ENCODE peak calls at places on chromosomes 2 and 18, in eight cellular contexts. Z, T, J, D, Y, O, R and P are unnamed samples.

GRCh38 chr2:158717366-158718195 is 77.5 kb upstream of the DAPL1 start:
- DNase-seq in Z (no peak), T (no peak), J (no peak), D (no peak), Y (no peak), O (no peak), R (no peak), P (no peak)

GRCh38 chr2:190891370-190891769 is 10.7 kb downstream of the GLS start:
- DNase-seq in Z (no peak), T (no peak), J (no peak), D (no peak), Y (no peak), O (no peak), R (no peak), P (no peak)

GRCh38 chr2:144460981-144461766 is 58.7 kb downstream of the ZEB2 start:
- DNase-seq in Z (no peak), T (peak), J (peak), D (peak), Y (peak), O (peak), R (no peak), P (peak)

GRCh38 chr2:122446761-122447160 is 691.3 kb downstream of the TSN start:
- DNase-seq in Z (no peak), T (no peak), J (no peak), D (no peak), Y (no peak), O (no peak), R (no peak), P (no peak)

GRCh38 chr2:29528891-29529520 is 392.4 kb downstream of the ALK start:
- DNase-seq in Z (peak), T (no peak), J (peak), D (peak), Y (peak), O (peak), R (no peak), P (no peak)

GRCh38 chr2:211126256-211126655 is 569.9 kb downstream of the CPS1 start:
- DNase-seq in Z (no peak), T (no peak), J (no peak), D (no peak), Y (no peak), O (no peak), R (no peak), P (no peak)

GRCh38 chr2:141703506-141703905 is 427.3 kb downstream of the LRP1B start:
- DNase-seq in Z (no peak), T (no peak), J (no peak), D (no peak), Y (no peak), O (no peak), R (no peak), P (no peak)

GRCh38 chr2:133568598-133568997 is 335 bp upstream of the NCKAP5 start:
- DNase-seq in Z (no peak), T (no peak), J (no peak), D (no peak), Y (no peak), O (no peak), R (no peak), P (no peak)

GRCh38 chr18:48798334-48799197 is 152.2 kb downstream of the SMAD7 start:
- DNase-seq in Z (no peak), T (no peak), J (no peak), D (no peak), Y (no peak), O (no peak), R (no peak), P (no peak)

GRCh38 chr2:1704606-1705556 is 39.4 kb downstream of the PXDN start:
- DNase-seq in Z (no peak), T (no peak), J (no peak), D (peak), Y (no peak), O (no peak), R (no peak), P (no peak)

GRCh38 chr2:108612153-108612513 is 77.9 kb downstream of the LIMS1 start:
- DNase-seq in Z (no peak), T (no peak), J (peak), D (peak), Y (peak), O (no peak), R (no peak), P (no peak)

GRCh38 chr2:222423186-222423585 is 1.2 kb upstream of the SGPP2 start:
- DNase-seq in Z (no peak), T (no peak), J (no peak), D (no peak), Y (no peak), O (no peak), R (no peak), P (no peak)

GRCh38 chr2:142042536-142043199 is 88.1 kb downstream of the LRP1B start:
- DNase-seq in Z (no peak), T (no peak), J (peak), D (no peak), Y (no peak), O (no peak), R (no peak), P (peak)

GRCh38 chr2:173719471-173719870 is 245.7 kb downstream of the SP3 start:
- DNase-seq in Z (no peak), T (no peak), J (no peak), D (no peak), Y (no peak), O (no peak), R (no peak), P (no peak)

GRCh38 chr18:75638597-75639467 is 211.3 kb upstream of the SMIM21 start:
- DNase-seq in Z (peak), T (peak), J (peak), D (peak), Y (peak), O (no peak), R (no peak), P (peak)

GRCh38 chr2:82591718-82592117 is 1867.4 kb downstream of the SUCLG1 start:
- DNase-seq in Z (no peak), T (no peak), J (no peak), D (no peak), Y (no peak), O (no peak), R (no peak), P (no peak)

GRCh38 chr2:12320027-12320734 is 396.6 kb upstream of the TRIB2 start:
- DNase-seq in Z (no peak), T (no peak), J (peak), D (no peak), Y (peak), O (no peak), R (no peak), P (no peak)

GRCh38 chr18:64405161-64405560 is 256.3 kb upstream of the LINC00305 start:
- DNase-seq in Z (no peak), T (no peak), J (no peak), D (peak), Y (peak), O (no peak), R (no peak), P (no peak)

GRCh38 chr18:55251186-55251995 is 292.1 kb upstream of the CCDC68 start:
- DNase-seq in Z (peak), T (no peak), J (peak), D (peak), Y (peak), O (peak), R (no peak), P (no peak)

GRCh38 chr18:56139792-56140254 is 498.6 kb downstream of the TXNL1 start:
- DNase-seq in Z (no peak), T (no peak), J (peak), D (peak), Y (peak), O (no peak), R (no peak), P (peak)

GRCh38 chr18:55096261-55097026 is 137.2 kb upstream of the CCDC68 start:
- DNase-seq in Z (peak), T (peak), J (peak), D (peak), Y (peak), O (peak), R (no peak), P (no peak)

GRCh38 chr2:175585531-175585930 is 404.0 kb upstream of the ATP5MC3 start:
- DNase-seq in Z (no peak), T (no peak), J (no peak), D (no peak), Y (no peak), O (no peak), R (no peak), P (no peak)

GRCh38 chr2:160168878-160169277 is 31.2 kb downstream of the ITGB6 start:
- DNase-seq in Z (no peak), T (no peak), J (no peak), D (no peak), Y (no peak), O (no peak), R (no peak), P (no peak)

GRCh38 chr2:830419-831224 is 120.0 kb upstream of the SNTG2 start:
- DNase-seq in Z (no peak), T (no peak), J (no peak), D (no peak), Y (no peak), O (no peak), R (no peak), P (no peak)

GRCh38 chr2:218002792-218003191 is at the start of gene TNS1:
- DNase-seq in Z (no peak), T (peak), J (peak), D (peak), Y (peak), O (no peak), R (peak), P (no peak)

GRCh38 chr18:3722662-3723433 is 272.9 kb downstream of the TGIF1 start:
- DNase-seq in Z (no peak), T (no peak), J (no peak), D (no peak), Y (peak), O (no peak), R (no peak), P (no peak)

GRCh38 chr2:228689049-228689448 is 507.6 kb upstream of the SPHKAP start:
- DNase-seq in Z (peak), T (no peak), J (peak), D (peak), Y (no peak), O (no peak), R (no peak), P (no peak)

GRCh38 chr2:134241911-134242310 is 12.0 kb upstream of the MGAT5 start:
- DNase-seq in Z (peak), T (no peak), J (no peak), D (no peak), Y (no peak), O (no peak), R (no peak), P (no peak)

GRCh38 chr2:45258251-45258775 is 249.1 kb upstream of the SIX2 start:
- DNase-seq in Z (no peak), T (no peak), J (no peak), D (no peak), Y (no peak), O (no peak), R (no peak), P (no peak)

GRCh38 chr18:58288922-58289797 is 245.1 kb downstream of the NEDD4L start:
- DNase-seq in Z (peak), T (no peak), J (no peak), D (peak), Y (peak), O (no peak), R (no peak), P (no peak)

GRCh38 chr18:70420151-70420898 is 131.5 kb downstream of the SOCS6 start:
- DNase-seq in Z (no peak), T (no peak), J (peak), D (peak), Y (peak), O (peak), R (no peak), P (no peak)

DNA sequence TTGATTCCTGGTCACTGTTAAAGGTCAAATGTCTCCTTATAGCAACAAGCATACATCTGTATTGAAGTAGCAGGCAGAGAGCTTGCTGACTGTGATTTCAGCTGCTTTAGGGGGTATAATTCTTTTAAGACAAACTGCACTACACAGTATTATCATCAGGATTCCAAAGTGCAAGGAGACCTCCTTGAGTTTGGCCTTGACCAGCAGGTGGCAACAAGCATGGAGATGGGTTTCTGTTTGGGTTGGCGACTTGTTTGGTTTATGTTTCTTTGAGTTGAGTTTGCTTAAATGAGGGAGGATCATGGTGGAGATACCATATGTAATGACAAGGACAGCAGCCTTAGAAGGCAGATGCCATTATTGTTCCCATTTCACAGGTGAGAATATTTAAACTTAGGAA is 681.0 kb upstream of the ID2 start:
- DNase-seq in Z (no peak), T (no peak), J (peak), D (no peak), Y (peak), O (no peak), R (no peak), P (no peak)
- TF ChIP-seq CTCF in Z (peak), T (no peak), J (peak), D (peak), Y (peak), O (no peak), R (no peak), P (peak)

GRCh38 chr2:181784556-181784955 is 104.2 kb upstream of the NEUROD1 start:
- DNase-seq in Z (no peak), T (no peak), J (no peak), D (no peak), Y (peak), O (peak), R (no peak), P (no peak)
- H3K4me3 ChIP-seq in Z (no peak), T (no peak), J (no peak), D (no peak), Y (no peak), O (no peak), R (no peak), P (no peak)

GRCh38 chr18:33495278-33495677 is 54.8 kb upstream of the CCDC178 start:
- DNase-seq in Z (peak), T (peak), J (peak), D (peak), Y (peak), O (no peak), R (no peak), P (peak)
- TF ChIP-seq CTCF in Z (peak), T (peak), J (peak), D (peak), Y (peak), O (no peak), R (no peak), P (peak)

GRCh38 chr2:65501074-65501473 is 68.7 kb upstream of the SPRED2 start:
- DNase-seq in Z (no peak), T (no peak), J (no peak), D (no peak), Y (no peak), O (no peak), R (no peak), P (no peak)

GRCh38 chr2:65499216-65499615 is 66.8 kb upstream of the SPRED2 start:
- DNase-seq in Z (no peak), T (no peak), J (no peak), D (no peak), Y (no peak), O (no peak), R (no peak), P (no peak)

GRCh38 chr2:65503746-65504145 is 71.3 kb upstream of the SPRED2 start:
- DNase-seq in Z (no peak), T (no peak), J (no peak), D (no peak), Y (no peak), O (no peak), R (no peak), P (no peak)

GRCh38 chr2:65501836-65502235 is 69.4 kb upstream of the SPRED2 start:
- DNase-seq in Z (no peak), T (no peak), J (no peak), D (no peak), Y (no peak), O (no peak), R (no peak), P (no peak)

GRCh38 chr2:65500319-65501040 is 68.1 kb upstream of the SPRED2 start:
- DNase-seq in Z (no peak), T (no peak), J (no peak), D (no peak), Y (no peak), O (no peak), R (no peak), P (no peak)
- H3K4me3 ChIP-seq in Z (no peak), T (no peak), J (no peak), D (no peak), Y (no peak), O (no peak), R (no peak), P (no peak)

DNA sequence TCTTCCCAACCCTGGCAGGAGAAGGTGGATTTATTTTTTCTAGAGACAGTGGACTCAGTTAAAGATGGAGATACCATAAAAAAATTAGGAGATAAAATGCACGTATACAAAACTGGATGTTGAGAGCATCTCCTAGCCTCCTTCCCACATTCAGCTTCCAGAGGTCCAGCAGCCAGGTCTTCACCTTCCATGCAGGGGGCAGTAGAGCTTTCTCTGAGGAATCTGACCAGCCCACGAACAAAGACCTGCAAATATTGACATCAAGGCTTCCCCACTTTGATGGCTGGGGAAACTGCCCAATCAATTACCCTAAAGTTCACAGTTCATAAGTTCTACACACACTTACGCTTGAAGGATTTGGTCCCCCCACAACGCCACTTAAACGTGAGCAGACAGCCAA is 24.5 kb downstream of the AQP4 start:
- DNase-seq in Z (no peak), T (no peak), J (no peak), D (no peak), Y (no peak), O (no peak), R (no peak), P (no peak)
- TF ChIP-seq CTCF in Z (no peak), T (no peak), J (no peak), D (no peak), Y (no peak), O (no peak), R (no peak), P (no peak)

DNA sequence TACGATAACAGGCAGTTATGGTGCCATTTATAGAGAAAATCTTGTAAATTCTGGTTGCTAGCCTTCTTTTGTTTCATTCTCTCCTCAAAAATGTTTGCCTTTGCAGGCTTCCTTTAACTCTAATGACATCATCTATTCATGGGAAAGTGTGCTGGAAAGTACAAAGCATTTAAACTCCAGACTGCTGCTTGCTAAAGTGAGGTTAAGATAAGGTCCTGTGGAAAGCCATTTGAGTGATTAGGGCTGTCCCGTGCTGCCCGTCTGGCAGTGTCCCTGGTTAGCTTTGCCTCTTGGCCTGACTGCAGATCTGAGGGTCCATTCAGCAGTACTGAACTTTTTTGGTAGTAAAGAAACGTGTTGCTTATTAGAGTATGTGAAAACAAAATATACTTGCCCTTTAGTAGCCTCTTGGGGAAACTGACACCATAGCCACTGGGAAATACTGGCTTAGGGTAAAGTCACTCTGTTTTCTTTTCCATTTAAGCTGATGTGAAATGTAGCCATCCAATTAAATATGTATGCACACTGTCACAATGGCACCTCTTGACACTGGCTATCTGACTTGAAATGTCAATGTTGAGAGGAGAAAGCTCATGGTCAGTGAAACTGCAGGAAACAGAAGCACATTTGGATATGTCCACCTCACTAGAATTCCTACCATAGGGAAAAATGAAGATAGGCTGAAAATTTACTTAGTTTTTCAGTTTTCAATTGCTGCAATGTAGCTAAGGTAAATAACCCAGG is 321.5 kb downstream of the SLC8A1 start:
- DNase-seq in Z (peak), T (no peak), J (peak), D (peak), Y (peak), O (no peak), R (no peak), P (peak)
- H3K4me3 ChIP-seq in Z (no peak), T (no peak), J (no peak), D (no peak), Y (no peak), O (no peak), R (no peak), P (no peak)

GRCh38 chr2:101175991-101176390 is 24.8 kb upstream of the TBC1D8 start:
- DNase-seq in Z (no peak), T (no peak), J (peak), D (peak), Y (no peak), O (no peak), R (peak), P (no peak)

GRCh38 chr2:101185085-101185484 is 33.9 kb upstream of the TBC1D8 start:
- DNase-seq in Z (no peak), T (no peak), J (no peak), D (no peak), Y (no peak), O (no peak), R (no peak), P (no peak)

GRCh38 chr2:101185656-101186055 is 34.5 kb upstream of the TBC1D8 start:
- DNase-seq in Z (no peak), T (no peak), J (no peak), D (no peak), Y (no peak), O (no peak), R (no peak), P (no peak)

DNA sequence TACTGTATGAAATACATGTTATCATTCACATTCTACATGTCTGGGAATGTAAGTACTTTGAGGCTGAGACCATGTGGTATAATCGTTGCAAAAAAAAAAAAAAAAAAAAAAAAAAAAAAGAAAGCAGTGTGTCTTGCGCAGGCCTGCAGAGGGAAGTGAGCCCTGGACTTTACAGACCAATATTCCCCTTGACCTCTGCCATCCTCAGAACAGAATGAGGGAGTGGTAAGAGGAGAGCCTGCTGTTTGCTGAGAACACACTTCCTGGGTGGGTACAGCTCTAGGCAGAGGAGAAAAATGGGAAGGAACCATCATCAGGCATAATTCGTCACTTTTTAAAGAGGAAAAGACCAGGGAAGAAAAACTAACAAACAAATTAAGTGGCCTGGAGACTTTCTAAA is 28.8 kb upstream of the TBC1D8 start:
- DNase-seq in Z (no peak), T (no peak), J (no peak), D (no peak), Y (no peak), O (no peak), R (no peak), P (no peak)
- TF ChIP-seq CTCF in Z (no peak), T (no peak), J (no peak), D (no peak), Y (no peak), O (no peak), R (no peak), P (no peak)

GRCh38 chr2:240434728-240435456 is 571 bp upstream of the GPC1 start:
- DNase-seq in Z (peak), T (peak), J (peak), D (peak), Y (peak), O (peak), R (peak), P (peak)
- H3K4me3 ChIP-seq in Z (peak), T (peak), J (peak), D (peak), Y (peak), O (peak), R (peak), P (peak)